ENCODE peak calls at places on chromosomes 1 and 21, in nine cellular contexts. Q is NCI-H345; O is hypothalamus; J is stimulated activated CD4-positive, alpha-beta T cell treated with anti-CD3 and anti-CD28 coated beads, TNF-alpha, amount 100 ng/mL, for 1 hour; P is head of caudate nucleus; M is T-helper 1 cell; N is activated CD4-positive, alpha-beta T cell treated with anti-CD3 and anti-CD28 coated beads for 4 hours; D is GM23338; F is endothelial cell. C is an unnamed sample.

GRCh38 chr1:99850458-99850974 is 355 bp downstream of the AGL start:
- DNase-seq in F (no peak), M (no peak), D (no peak), O (no peak), Q (no peak), J (no peak), P (peak), N (no peak), C (no peak)

GRCh38 chr1:156172696-156173470 is 19.5 kb downstream of the SEMA4A start:
- DNase-seq in Q (no peak), D (peak), M (no peak), P (peak), J (no peak), F (no peak), N (no peak), O (no peak), C (no peak)

GRCh38 chr1:173870252-173871075 is 2.3 kb downstream of the ZBTB37 start:
- DNase-seq in M (no peak), O (peak), P (no peak), F (no peak), J (no peak), D (no peak), Q (no peak), N (no peak), C (no peak)

GRCh38 chr1:51567653-51568052 is 48.6 kb upstream of the EPS15 start:
- DNase-seq in Q (no peak), D (no peak), O (no peak), F (no peak), J (no peak), M (no peak), P (no peak), N (no peak), C (no peak)

GRCh38 chr21:46036696-46037337 is 55.2 kb downstream of the COL6A1 start:
- DNase-seq in P (no peak), Q (no peak), D (no peak), M (no peak), F (no peak), J (no peak), O (no peak), N (no peak), C (no peak)

GRCh38 chr1:25728301-25728935 is 71.6 kb upstream of the SELENON start:
- DNase-seq in M (no peak), Q (no peak), P (peak), D (no peak), J (no peak), F (no peak), O (no peak), N (no peak), C (no peak)

GRCh38 chr21:45041351-45041805 is 33.0 kb upstream of the ADARB1 start:
- DNase-seq in N (no peak), Q (no peak), P (no peak), F (no peak), J (no peak), D (no peak), M (no peak), O (no peak), C (no peak)

GRCh38 chr1:114113801-114114750 is 39.6 kb downstream of the SYT6 start:
- DNase-seq in Q (no peak), F (no peak), P (no peak), M (no peak), N (no peak), D (no peak), J (no peak), O (peak), C (no peak)

GRCh38 chr1:91754348-91754747 is 131.6 kb downstream of the TGFBR3 start:
- DNase-seq in N (no peak), F (no peak), J (no peak), Q (no peak), P (no peak), D (no peak), O (no peak), M (no peak), C (no peak)

GRCh38 chr1:230267338-230268065 is 158.6 kb downstream of the PGBD5 start:
- DNase-seq in J (no peak), P (peak), O (no peak), F (no peak), Q (no peak), M (no peak), N (no peak), D (no peak), C (no peak)

GRCh38 chr21:39863111-39863510 is 4.1 kb upstream of the PCP4 start:
- DNase-seq in O (peak), M (no peak), N (no peak), P (no peak), D (no peak), J (no peak), F (no peak), Q (peak), C (no peak)

GRCh38 chr1:28835237-28835650 is 23.3 kb downstream of the OPRD1 start:
- DNase-seq in F (no peak), Q (peak), O (no peak), P (peak), M (no peak), J (no peak), D (no peak), N (no peak), C (no peak)

GRCh38 chr21:37450385-37451044 is 83.9 kb downstream of the DYRK1A start:
- DNase-seq in N (no peak), F (no peak), Q (no peak), D (no peak), M (no peak), J (no peak), O (no peak), P (no peak), C (no peak)

GRCh38 chr1:85278853-85279314 is 2.5 kb upstream of the BCL10 start:
- DNase-seq in Q (no peak), J (no peak), M (no peak), N (peak), O (no peak), D (no peak), P (peak), F (no peak), C (no peak)

GRCh38 chr1:28066393-28067154 is 21.8 kb downstream of the EYA3 start:
- DNase-seq in D (no peak), Q (no peak), F (no peak), P (no peak), O (no peak), J (no peak), N (no peak), M (no peak), C (no peak)

GRCh38 chr1:12032141-12032710 is 12.9 kb downstream of the MIIP start:
- DNase-seq in M (no peak), Q (no peak), P (no peak), D (no peak), N (no peak), F (no peak), O (no peak), J (no peak), C (no peak)

GRCh38 chr1:153322568-153322967 is 9.8 kb upstream of the PGLYRP3 start:
- DNase-seq in N (no peak), M (no peak), Q (no peak), P (no peak), D (no peak), J (no peak), F (no peak), O (no peak), C (no peak)

GRCh38 chr1:2408859-2409276 is 3.5 kb downstream of the PEX10 start:
- DNase-seq in Q (no peak), M (no peak), O (no peak), P (no peak), N (no peak), F (no peak), J (no peak), D (no peak), C (no peak)

GRCh38 chr1:114286960-114287359 is 133.3 kb upstream of the SYT6 start:
- DNase-seq in Q (no peak), N (no peak), D (no peak), J (no peak), O (no peak), M (no peak), P (no peak), F (no peak), C (no peak)

GRCh38 chr21:30616125-30616524 is at the start of gene KRTAP20-1:
- DNase-seq in P (no peak), Q (no peak), M (no peak), O (no peak), F (no peak), N (no peak), J (no peak), D (no peak), C (no peak)

GRCh38 chr1:32881871-32882850 is 4.1 kb upstream of the HPCA start:
- DNase-seq in M (no peak), F (no peak), J (no peak), P (no peak), D (no peak), O (peak), Q (peak), N (no peak), C (no peak)

GRCh38 chr1:74468982-74469603 is 43.3 kb downstream of the LRRC53 start:
- DNase-seq in F (no peak), N (no peak), M (no peak), O (no peak), P (no peak), Q (peak), J (no peak), D (peak), C (no peak)

GRCh38 chr1:116987256-116987555 is 14.4 kb upstream of the CD101 start:
- DNase-seq in O (no peak), Q (no peak), M (peak), N (peak), F (no peak), J (peak), D (no peak), P (no peak), C (peak)